ENCODE peak calls at places on chromosomes 7 and 10, in five cellular contexts. One of them, this sample, is unnamed. For H3K27me3, the result is how much of the 10 kb centered on the place peaks cover.

GRCh38 chr7:2393751-2394150 is 9.7 kb upstream of the CHST12 start:
- DNase-seq in HAP-1: no peak
- DNase-seq in thoracic aorta: no peak
- DNase-seq in ovary: no peak
- DNase-seq in neural progenitor cell: no peak
- DNase-seq in this sample: no peak

GRCh38 chr7:21137640-21138039 is 290.2 kb upstream of the SP4 start:
- DNase-seq in HAP-1: no peak
- DNase-seq in thoracic aorta: no peak
- DNase-seq in ovary: no peak
- DNase-seq in neural progenitor cell: no peak
- DNase-seq in this sample: no peak

GRCh38 chr10:5960070-5960972 is 17.0 kb downstream of the IL15RA start:
- DNase-seq in HAP-1: no peak
- DNase-seq in thoracic aorta: no peak
- DNase-seq in ovary: no peak
- DNase-seq in neural progenitor cell: no peak
- DNase-seq in this sample: no peak

GRCh38 chr7:92665926-92666325 is 75.7 kb upstream of the FAM133B start:
- DNase-seq in HAP-1: no peak
- DNase-seq in thoracic aorta: no peak
- DNase-seq in ovary: no peak
- DNase-seq in neural progenitor cell: no peak
- DNase-seq in this sample: no peak

GRCh38 chr10:115030483-115031200 is 62.5 kb upstream of the ATRNL1 start:
- DNase-seq in HAP-1: no peak
- DNase-seq in thoracic aorta: no peak
- DNase-seq in ovary: no peak
- DNase-seq in neural progenitor cell: peak
- DNase-seq in this sample: no peak

GRCh38 chr10:20615395-20615794 is 281.7 kb downstream of the NEBL start:
- DNase-seq in HAP-1: no peak
- DNase-seq in thoracic aorta: no peak
- DNase-seq in ovary: no peak
- DNase-seq in neural progenitor cell: no peak
- DNase-seq in this sample: no peak

GRCh38 chr10:57818522-57818921 is 449.2 kb downstream of the IPMK start:
- DNase-seq in HAP-1: no peak
- DNase-seq in thoracic aorta: no peak
- DNase-seq in ovary: no peak
- DNase-seq in neural progenitor cell: no peak
- DNase-seq in this sample: no peak

GRCh38 chr7:47912332-47912731 is 35.9 kb downstream of the PKD1L1 start:
- DNase-seq in HAP-1: no peak
- DNase-seq in thoracic aorta: no peak
- DNase-seq in ovary: no peak
- DNase-seq in neural progenitor cell: no peak
- DNase-seq in this sample: no peak

GRCh38 chr7:109873296-109873695 is 1217.6 kb upstream of the LRRN3 start:
- DNase-seq in HAP-1: no peak
- DNase-seq in thoracic aorta: no peak
- DNase-seq in ovary: no peak
- DNase-seq in neural progenitor cell: no peak
- DNase-seq in this sample: no peak

GRCh38 chr7:116426428-116427156 is 72.9 kb upstream of the CAV2 start:
- DNase-seq in HAP-1: no peak
- DNase-seq in thoracic aorta: no peak
- DNase-seq in ovary: no peak
- DNase-seq in neural progenitor cell: no peak
- DNase-seq in this sample: peak

GRCh38 chr7:35985126-35985754 is 167.8 kb upstream of the EEPD1 start:
- DNase-seq in HAP-1: peak
- DNase-seq in thoracic aorta: no peak
- DNase-seq in ovary: peak
- DNase-seq in neural progenitor cell: peak
- DNase-seq in this sample: no peak

GRCh38 chr7:24820730-24821044 is 63.4 kb upstream of the GSDME start:
- DNase-seq in HAP-1: peak
- DNase-seq in thoracic aorta: no peak
- DNase-seq in ovary: no peak
- DNase-seq in neural progenitor cell: no peak
- DNase-seq in this sample: peak

GRCh38 chr7:332646-333398 is 42.9 kb downstream of the FOXL3 start:
- DNase-seq in HAP-1: peak
- DNase-seq in thoracic aorta: peak
- DNase-seq in ovary: peak
- DNase-seq in neural progenitor cell: peak
- DNase-seq in this sample: no peak

GRCh38 chr10:124196659-124197058 is 103.3 kb upstream of the CHST15 start:
- DNase-seq in HAP-1: no peak
- DNase-seq in thoracic aorta: no peak
- DNase-seq in ovary: no peak
- DNase-seq in neural progenitor cell: no peak
- DNase-seq in this sample: no peak

GRCh38 chr10:13296476-13296875 is 3.4 kb downstream of the PHYH start:
- DNase-seq in HAP-1: no peak
- DNase-seq in thoracic aorta: no peak
- DNase-seq in ovary: no peak
- DNase-seq in neural progenitor cell: no peak
- DNase-seq in this sample: no peak

GRCh38 chr7:44547536-44548221 is 6.5 kb upstream of the NPC1L1 start:
- DNase-seq in HAP-1: no peak
- DNase-seq in thoracic aorta: no peak
- DNase-seq in ovary: no peak
- DNase-seq in neural progenitor cell: no peak
- DNase-seq in this sample: no peak

GRCh38 chr10:99711129-99711719 is 20.7 kb downstream of the COX15 start:
- DNase-seq in HAP-1: peak
- DNase-seq in thoracic aorta: no peak
- DNase-seq in ovary: peak
- DNase-seq in neural progenitor cell: peak
- DNase-seq in this sample: no peak

GRCh38 chr10:62562101-62562500 is 187.9 kb downstream of the ZNF365 start:
- DNase-seq in HAP-1: no peak
- DNase-seq in thoracic aorta: no peak
- DNase-seq in ovary: no peak
- DNase-seq in neural progenitor cell: no peak
- DNase-seq in this sample: no peak

GRCh38 chr10:62196528-62196927 is 72.1 kb downstream of the RTKN2 start:
- DNase-seq in HAP-1: no peak
- DNase-seq in thoracic aorta: no peak
- DNase-seq in ovary: no peak
- DNase-seq in neural progenitor cell: no peak
- DNase-seq in this sample: no peak

GRCh38 chr10:127129104-127129503 is 67.3 kb downstream of the INSYN2A start:
- DNase-seq in HAP-1: no peak
- DNase-seq in thoracic aorta: no peak
- DNase-seq in ovary: no peak
- DNase-seq in neural progenitor cell: no peak
- DNase-seq in this sample: no peak

GRCh38 chr10:80075781-80076180 is 2.7 kb upstream of the TMEM254 start:
- DNase-seq in HAP-1: no peak
- DNase-seq in thoracic aorta: no peak
- DNase-seq in ovary: no peak
- DNase-seq in neural progenitor cell: no peak
- DNase-seq in this sample: no peak

GRCh38 chr7:90594791-90595317 is 1.3 kb upstream of the CDK14 start:
- DNase-seq in HAP-1: peak
- DNase-seq in thoracic aorta: peak
- DNase-seq in ovary: no peak
- DNase-seq in neural progenitor cell: peak
- DNase-seq in this sample: peak

GRCh38 chr7:23456093-23456492 is 14.2 kb downstream of the IGF2BP3 start:
- DNase-seq in HAP-1: no peak
- DNase-seq in thoracic aorta: no peak
- DNase-seq in ovary: no peak
- DNase-seq in neural progenitor cell: no peak
- DNase-seq in this sample: no peak

GRCh38 chr7:116138202-116138801 is 72.0 kb upstream of the TES start:
- DNase-seq in HAP-1: peak
- DNase-seq in thoracic aorta: no peak
- DNase-seq in ovary: no peak
- DNase-seq in neural progenitor cell: peak
- DNase-seq in this sample: peak

GRCh38 chr7:33040803-33041516 is 21.6 kb downstream of the NT5C3A start:
- DNase-seq in HAP-1: peak
- DNase-seq in thoracic aorta: no peak
- DNase-seq in ovary: no peak
- DNase-seq in neural progenitor cell: no peak
- DNase-seq in this sample: no peak

GRCh38 chr7:113582471-113582870 is 336.3 kb downstream of the PPP1R3A start:
- DNase-seq in HAP-1: no peak
- DNase-seq in thoracic aorta: no peak
- DNase-seq in ovary: no peak
- DNase-seq in neural progenitor cell: no peak
- DNase-seq in this sample: no peak

GRCh38 chr7:125195156-125195555 is 265.5 kb upstream of the POT1 start:
- DNase-seq in HAP-1: no peak
- DNase-seq in thoracic aorta: no peak
- DNase-seq in ovary: no peak
- DNase-seq in neural progenitor cell: no peak
- DNase-seq in this sample: no peak

GRCh38 chr10:77202857-77203256 is 434.8 kb downstream of the KCNMA1 start:
- DNase-seq in HAP-1: no peak
- DNase-seq in thoracic aorta: no peak
- DNase-seq in ovary: no peak
- DNase-seq in neural progenitor cell: no peak
- DNase-seq in this sample: no peak
- H3K27me3 ChIP-seq in HAP-1: under half
- H3K27me3 ChIP-seq in thoracic aorta: under half
- H3K27me3 ChIP-seq in ovary: under half
- H3K27me3 ChIP-seq in neural progenitor cell: under half
- H3K27me3 ChIP-seq in this sample: under half

DNA sequence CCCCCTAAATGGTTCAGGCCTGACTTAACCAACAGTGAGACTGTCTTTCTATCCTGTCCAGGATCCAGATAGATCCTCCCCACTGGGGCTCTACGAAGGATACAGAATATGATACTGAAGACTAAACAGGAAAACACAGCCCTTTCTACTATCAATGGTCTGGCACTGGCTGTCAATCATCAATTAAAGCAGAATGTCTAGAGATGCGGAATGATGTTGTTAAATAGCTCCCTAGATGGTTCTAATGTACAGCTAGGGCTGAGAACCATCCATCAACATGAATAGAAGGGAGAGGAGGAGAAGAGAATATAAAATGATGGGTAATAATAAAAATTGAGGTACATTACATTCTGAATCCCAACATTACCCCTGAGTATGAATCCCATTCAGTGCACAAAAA is 314.3 kb upstream of the CELF2 start:
- DNase-seq in HAP-1: no peak
- DNase-seq in thoracic aorta: no peak
- DNase-seq in ovary: no peak
- DNase-seq in neural progenitor cell: no peak
- DNase-seq in this sample: no peak
- H3K4me3 ChIP-seq in HAP-1: no peak
- H3K4me3 ChIP-seq in thoracic aorta: no peak
- H3K4me3 ChIP-seq in ovary: no peak
- H3K4me3 ChIP-seq in neural progenitor cell: no peak
- H3K4me3 ChIP-seq in this sample: no peak

GRCh38 chr7:12107841-12108249 is 103.2 kb upstream of the TMEM106B start:
- DNase-seq in HAP-1: peak
- DNase-seq in thoracic aorta: no peak
- DNase-seq in ovary: no peak
- DNase-seq in neural progenitor cell: no peak
- DNase-seq in this sample: peak

GRCh38 chr7:12111461-12112405 is 99.4 kb upstream of the TMEM106B start:
- DNase-seq in HAP-1: no peak
- DNase-seq in thoracic aorta: no peak
- DNase-seq in ovary: peak
- DNase-seq in neural progenitor cell: peak
- DNase-seq in this sample: no peak

DNA sequence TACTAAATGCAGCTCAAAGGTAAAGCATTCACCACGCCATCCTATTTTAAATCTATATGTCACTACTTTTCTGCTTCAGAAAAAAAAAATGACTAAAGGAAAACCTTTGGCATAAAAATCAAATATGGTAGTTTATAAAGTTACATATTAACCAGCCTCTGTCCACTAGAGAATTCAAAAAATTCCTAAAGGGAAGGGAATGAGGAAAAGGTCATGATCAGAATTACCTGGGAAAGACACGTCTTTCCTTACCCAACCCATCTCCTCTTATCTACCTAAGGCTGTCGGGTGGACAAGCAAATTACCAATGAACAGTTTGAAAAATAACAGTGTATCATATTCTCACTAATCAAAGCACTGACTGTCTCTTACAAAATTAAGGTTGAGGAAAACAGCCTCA is 100.7 kb upstream of the TMEM106B start:
- DNase-seq in HAP-1: no peak
- DNase-seq in thoracic aorta: no peak
- DNase-seq in ovary: no peak
- DNase-seq in neural progenitor cell: no peak
- DNase-seq in this sample: no peak
- H3K27me3 ChIP-seq in HAP-1: under half
- H3K27me3 ChIP-seq in thoracic aorta: under half
- H3K27me3 ChIP-seq in ovary: under half
- H3K27me3 ChIP-seq in neural progenitor cell: under half
- H3K27me3 ChIP-seq in this sample: under half

GRCh38 chr10:103278862-103279298 is 1.9 kb downstream of the INA start:
- DNase-seq in HAP-1: peak
- DNase-seq in thoracic aorta: no peak
- DNase-seq in ovary: peak
- DNase-seq in neural progenitor cell: peak
- DNase-seq in this sample: no peak

GRCh38 chr10:103276251-103276936 is 544 bp upstream of the INA start:
- DNase-seq in HAP-1: no peak
- DNase-seq in thoracic aorta: no peak
- DNase-seq in ovary: no peak
- DNase-seq in neural progenitor cell: peak
- DNase-seq in this sample: no peak

GRCh38 chr10:103278424-103278823 is 1.5 kb downstream of the INA start:
- DNase-seq in HAP-1: no peak
- DNase-seq in thoracic aorta: no peak
- DNase-seq in ovary: no peak
- DNase-seq in neural progenitor cell: no peak
- DNase-seq in this sample: no peak

GRCh38 chr10:103276941-103277712 is at the start of gene INA:
- DNase-seq in HAP-1: peak
- DNase-seq in thoracic aorta: no peak
- DNase-seq in ovary: no peak
- DNase-seq in neural progenitor cell: peak
- DNase-seq in this sample: no peak

DNA sequence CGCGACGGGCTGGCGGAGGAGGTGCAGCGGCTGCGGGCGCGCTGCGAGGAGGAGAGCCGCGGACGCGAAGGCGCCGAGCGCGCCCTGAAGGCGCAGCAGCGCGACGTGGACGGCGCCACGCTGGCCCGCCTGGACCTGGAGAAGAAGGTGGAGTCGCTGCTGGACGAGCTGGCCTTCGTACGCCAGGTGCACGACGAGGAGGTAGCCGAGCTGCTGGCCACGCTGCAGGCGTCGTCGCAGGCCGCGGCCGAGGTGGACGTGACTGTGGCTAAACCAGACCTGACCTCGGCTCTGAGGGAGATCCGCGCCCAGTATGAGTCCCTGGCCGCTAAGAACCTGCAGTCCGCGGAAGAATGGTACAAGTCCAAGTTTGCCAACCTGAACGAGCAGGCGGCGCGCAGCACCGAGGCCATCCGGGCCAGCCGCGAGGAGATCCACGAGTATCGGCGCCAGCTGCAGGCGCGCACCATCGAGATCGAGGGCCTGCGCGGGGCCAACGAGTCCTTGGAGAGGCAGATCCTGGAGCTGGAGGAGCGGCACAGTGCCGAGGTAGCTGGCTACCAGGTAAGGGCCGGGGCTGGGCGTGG is 868 bp downstream of the INA start:
- DNase-seq in HAP-1: no peak
- DNase-seq in thoracic aorta: no peak
- DNase-seq in ovary: no peak
- DNase-seq in neural progenitor cell: peak
- DNase-seq in this sample: no peak
- H3K4me3 ChIP-seq in HAP-1: no peak
- H3K4me3 ChIP-seq in thoracic aorta: peak
- H3K4me3 ChIP-seq in ovary: no peak
- H3K4me3 ChIP-seq in neural progenitor cell: peak
- H3K4me3 ChIP-seq in this sample: peak

This sample was measured in BJ.